ENCODE peak calls at places on chromosomes 6 and 20, in six cellular contexts. A, S, I, W, N and T are unnamed samples.

GRCh38 chr20:51597389-51598231 is 55.1 kb upstream of the NFATC2 start:
- DNase-seq in A (no peak), S (no peak), I (no peak), W (no peak), N (peak; percentile 50), T (no peak)

GRCh38 chr6:13762648-13763441 is 51.2 kb upstream of the RANBP9 start:
- DNase-seq in A (peak; percentile 98), S (no peak), I (peak; percentile 99), W (no peak), N (no peak), T (peak; percentile 33)

GRCh38 chr6:6583836-6584235 is 4.7 kb upstream of the LY86 start:
- DNase-seq in A (peak; percentile 67), S (no peak), I (no peak), W (no peak), N (no peak), T (no peak)

GRCh38 chr6:17473554-17473953 is 80.2 kb downstream of the CAP2 start:
- DNase-seq in A (no peak), S (no peak), I (peak; percentile 15), W (peak; percentile 32), N (no peak), T (no peak)

GRCh38 chr6:53664623-53665022 is 933 bp downstream of the KLHL31 start:
- DNase-seq in A (no peak), S (no peak), I (no peak), W (peak; percentile 81), N (no peak), T (no peak)

GRCh38 chr20:32155017-32155965 is 45.8 kb downstream of the TM9SF4 start:
- DNase-seq in A (peak; percentile 8), S (peak; percentile 69), I (peak; percentile 79), W (peak; percentile 84), N (peak; percentile 63), T (peak; percentile 29)

GRCh38 chr6:74834967-74835366 is 370.9 kb downstream of the COL12A1 start:
- DNase-seq in A (no peak), S (no peak), I (no peak), W (no peak), N (no peak), T (no peak)

GRCh38 chr6:12576389-12576788 is 140.2 kb upstream of the PHACTR1 start:
- DNase-seq in A (no peak), S (no peak), I (peak; percentile 94), W (no peak), N (no peak), T (no peak)